ENCODE peak calls at places on chromosome 17, in six cellular contexts. D, Z, J, E, R and Y are unnamed samples. For H3K9me3 and H3K27me3, the result is how much of the 10 kb centered on the place peaks cover.

GRCh38 chr17:17535957-17536356 is 39.8 kb upstream of the RASD1 start:
- DNase-seq in Z (no peak), J (no peak), D (peak), R (peak), E (no peak), Y (peak)

GRCh38 chr17:11739848-11740247 is 141.6 kb downstream of the DNAH9 start:
- DNase-seq in Z (no peak), J (no peak), R (no peak), E (no peak), D (no peak), Y (no peak)

GRCh38 chr17:15348030-15348429 is 6.6 kb upstream of the TEKT3 start:
- DNase-seq in Z (peak), J (no peak), D (no peak), E (no peak), R (no peak), Y (no peak)

GRCh38 chr17:19647697-19648474 is 665 bp upstream of the ALDH3A2 start:
- DNase-seq in E (peak), R (peak), Z (peak), D (peak), J (no peak), Y (peak)

GRCh38 chr17:72134560-72135399 is 14.0 kb downstream of the SOX9 start:
- DNase-seq in R (no peak), E (no peak), J (no peak), D (no peak), Z (no peak), Y (no peak)

GRCh38 chr17:6454495-6455320 is 10.5 kb downstream of the PIMREG start:
- DNase-seq in R (no peak), E (no peak), Z (no peak), D (peak), J (no peak), Y (no peak)

GRCh38 chr17:74118504-74118903 is 85.0 kb upstream of the RPL38 start:
- DNase-seq in J (no peak), Z (no peak), D (peak), E (no peak), R (no peak), Y (no peak)

GRCh38 chr17:43662432-43663141 is 865 bp upstream of the MEOX1 start:
- DNase-seq in D (no peak), R (no peak), J (no peak), E (no peak), Z (no peak), Y (no peak)

GRCh38 chr17:43545383-43545632 is 832 bp downstream of the ETV4 start:
- DNase-seq in E (no peak), Z (no peak), J (no peak), R (peak), D (no peak), Y (peak)

GRCh38 chr17:42315402-42316156 is 27.3 kb downstream of the STAT5A start:
- DNase-seq in D (no peak), R (no peak), E (no peak), Z (no peak), J (no peak), Y (no peak)

GRCh38 chr17:65072577-65073178 is 16.1 kb upstream of the GNA13 start:
- DNase-seq in E (no peak), R (no peak), Z (no peak), D (no peak), J (no peak), Y (no peak)

GRCh38 chr17:9414471-9414870 is 161.1 kb downstream of the STX8 start:
- DNase-seq in Z (no peak), E (no peak), R (no peak), J (no peak), D (no peak), Y (no peak)

GRCh38 chr17:17928422-17929386 is 43.5 kb downstream of the TOM1L2 start:
- DNase-seq in R (no peak), J (no peak), D (no peak), Z (no peak), E (no peak), Y (no peak)

GRCh38 chr17:49146620-49147306 is 14.2 kb downstream of the B4GALNT2 start:
- DNase-seq in J (peak), E (no peak), D (no peak), R (no peak), Z (no peak), Y (no peak)

GRCh38 chr17:16989230-16989952 is 17.5 kb upstream of the TNFRSF13B start:
- DNase-seq in J (no peak), Z (no peak), D (no peak), E (no peak), R (no peak), Y (no peak)

GRCh38 chr17:74730491-74731346 is 6.3 kb upstream of the RAB37 start:
- DNase-seq in Z (no peak), D (peak), R (no peak), E (peak), J (no peak), Y (no peak)

GRCh38 chr17:67293251-67294203 is 48.5 kb upstream of the HELZ start:
- DNase-seq in Z (peak), E (peak), J (no peak), R (peak), D (peak), Y (peak)

GRCh38 chr17:28698253-28698941 is 13.3 kb downstream of the PROCA1 start:
- DNase-seq in E (no peak), D (no peak), Z (no peak), J (no peak), R (no peak), Y (no peak)

GRCh38 chr17:80803451-80804428 is 187.9 kb upstream of the CHMP6 start:
- DNase-seq in J (no peak), E (no peak), D (peak), Z (no peak), R (no peak), Y (peak)

GRCh38 chr17:80807014-80807413 is 184.6 kb upstream of the CHMP6 start:
- DNase-seq in R (no peak), D (no peak), J (no peak), E (no peak), Z (no peak), Y (no peak)

GRCh38 chr17:80802626-80803450 is 188.8 kb upstream of the CHMP6 start:
- DNase-seq in Z (no peak), J (no peak), D (no peak), R (no peak), E (no peak), Y (peak)

GRCh38 chr17:80805032-80805751 is 186.4 kb upstream of the CHMP6 start:
- DNase-seq in Z (no peak), J (no peak), R (no peak), D (peak), E (no peak), Y (peak)

DNA sequence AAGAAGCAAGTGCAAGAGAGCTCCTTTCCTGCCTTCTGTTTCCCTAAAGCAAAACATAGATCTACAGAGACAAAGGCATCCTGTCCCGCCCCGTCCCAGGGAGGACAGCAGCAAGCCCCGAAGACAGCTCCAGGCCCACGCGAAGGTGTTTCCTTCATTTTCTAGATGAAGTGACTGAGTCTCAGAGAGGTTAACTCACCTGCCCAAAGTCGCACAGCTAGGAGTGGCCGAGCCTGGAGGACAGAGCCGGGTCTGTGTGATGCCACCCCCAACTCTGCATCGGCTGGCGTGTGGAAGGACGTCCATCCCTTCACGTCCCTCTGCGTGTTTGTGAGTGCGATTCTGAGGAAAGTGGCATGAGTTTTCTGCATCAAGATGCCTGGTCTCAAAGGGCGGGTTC is 187.2 kb upstream of the CHMP6 start:
- DNase-seq in D (peak), Z (no peak), E (no peak), R (no peak), J (no peak), Y (peak)
- H3K27ac ChIP-seq in D (no peak), Z (no peak), E (no peak), R (no peak), J (no peak), Y (no peak)

DNA sequence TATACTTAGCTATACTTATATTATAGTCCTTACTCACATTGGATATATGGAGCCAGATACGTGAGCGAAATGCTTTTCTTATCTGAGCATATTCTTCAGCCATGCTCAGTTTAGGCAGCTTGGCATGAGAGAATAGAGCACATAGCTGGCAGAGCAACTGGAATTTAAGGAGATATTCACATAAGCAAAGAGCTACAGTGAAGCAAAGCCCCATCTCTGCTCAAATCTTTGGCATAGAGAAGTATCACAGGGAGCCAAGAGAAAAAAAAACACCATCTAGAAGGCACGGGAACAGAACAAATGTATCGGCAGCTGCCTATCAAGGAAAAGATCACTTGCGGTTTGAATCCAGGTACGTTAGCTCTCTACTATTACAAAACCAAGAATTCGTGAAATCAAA is 734.2 kb upstream of the KIF2B start:
- DNase-seq in J (no peak), R (no peak), E (no peak), D (no peak), Z (no peak), Y (no peak)
- H3K9me3 ChIP-seq in J (under half), R (under half), E (under half), D (under half), Z (under half), Y (under half)

GRCh38 chr17:68719431-68719830 is 118.3 kb upstream of the FAM20A start:
- DNase-seq in E (no peak), R (no peak), Z (no peak), J (no peak), D (no peak), Y (no peak)
- H3K27me3 ChIP-seq in E (under half), R (under half), Z (under half), J (under half), D (under half), Y (under half)

DNA sequence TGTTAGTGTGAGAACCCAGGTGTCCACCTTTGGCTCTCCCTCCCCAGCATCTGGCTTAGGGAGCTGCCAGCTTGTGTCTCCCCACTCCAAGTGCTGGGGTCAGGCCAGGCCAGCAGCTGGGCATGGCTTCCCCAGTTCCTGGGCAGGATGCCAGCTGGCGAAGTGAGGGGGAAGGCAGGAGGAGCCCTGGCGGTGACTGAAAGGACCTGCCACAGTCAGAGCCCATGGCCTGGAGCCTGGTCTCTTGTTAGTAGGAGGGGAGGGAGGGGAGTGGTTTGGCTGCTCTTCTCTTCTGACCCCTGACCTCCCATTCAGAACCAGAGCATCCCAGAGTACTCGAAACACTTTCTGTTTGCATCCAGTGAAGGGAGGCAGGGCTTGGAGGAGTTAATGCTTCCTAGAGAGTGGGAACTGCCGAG is 586 bp downstream of the CHD3 start:
- DNase-seq in Z (peak), R (peak), E (no peak), J (peak), D (peak), Y (peak)
- H3K27ac ChIP-seq in Z (peak), R (peak), E (no peak), J (peak), D (peak), Y (no peak)

GRCh38 chr17:47190770-47191169 is 1.7 kb upstream of the CDC27 start:
- DNase-seq in Z (no peak), E (no peak), D (no peak), J (no peak), R (no peak), Y (no peak)

GRCh38 chr17:47189732-47190621 is 882 bp upstream of the CDC27 start:
- DNase-seq in D (no peak), Z (no peak), E (no peak), J (no peak), R (no peak), Y (no peak)

GRCh38 chr17:47192549-47192948 is 3.5 kb upstream of the CDC27 start:
- DNase-seq in D (no peak), E (no peak), Z (no peak), R (no peak), J (no peak), Y (no peak)

GRCh38 chr17:47188266-47188665 is 829 bp downstream of the CDC27 start:
- DNase-seq in R (no peak), E (no peak), D (no peak), Z (peak), J (no peak), Y (no peak)

GRCh38 chr17:47188799-47189731 is at the start of gene CDC27:
- DNase-seq in R (peak), D (peak), E (peak), Z (peak), J (peak), Y (peak)
- H3K9me3 ChIP-seq in R (under half), D (under half), E (under half), Z (under half), J (under half), Y (under half)